ENCODE peak calls at places on chromosomes 11 and 22, in ten cellular contexts. B is fibroblast of mammary gland, Z is AG09309, X is SJCRH30, T is kidney epithelial cell, J is A549, Q is pancreas, P is right lobe of liver, S is upper lobe of right lung, A is HAP-1. R is an unnamed sample.

GRCh38 chr11:79060081-79060480 is 380.7 kb downstream of the TENM4 start:
- DNase-seq in B (no peak), Z (no peak), X (no peak), T (no peak), J (no peak), Q (no peak), P (no peak), S (no peak), A (no peak), R (no peak)

GRCh38 chr11:82906236-82906635 is 4.7 kb downstream of the DDIAS start:
- DNase-seq in B (peak), Z (peak), X (no peak), T (no peak), J (peak), Q (no peak), P (no peak), S (no peak), A (no peak), R (no peak)

GRCh38 chr11:13448876-13449275 is 14.1 kb downstream of the BTBD10 start:
- DNase-seq in B (peak), Z (no peak), X (no peak), T (no peak), J (no peak), Q (no peak), P (no peak), S (no peak), A (no peak), R (no peak)

GRCh38 chr11:47533690-47534135 is 19.2 kb downstream of the CELF1 start:
- DNase-seq in B (peak), Z (peak), X (no peak), T (no peak), J (no peak), Q (no peak), P (no peak), S (no peak), A (no peak), R (no peak)

GRCh38 chr11:11148104-11148509 is 204.9 kb downstream of the CSNK2A3 start:
- DNase-seq in B (peak), Z (peak), X (peak), T (peak), J (peak), Q (no peak), P (peak), S (peak), A (peak), R (no peak)

GRCh38 chr11:122681731-122682130 is 26.2 kb downstream of the UBASH3B start:
- DNase-seq in B (no peak), Z (no peak), X (peak), T (no peak), J (peak), Q (no peak), P (no peak), S (no peak), A (no peak), R (no peak)

GRCh38 chr11:134272381-134273316 is 3.5 kb upstream of the GLB1L3 start:
- DNase-seq in B (peak), Z (peak), X (peak), T (no peak), J (no peak), Q (no peak), P (peak), S (no peak), A (peak), R (no peak)

GRCh38 chr22:43843783-43844530 is 18.4 kb downstream of the SULT4A1 start:
- DNase-seq in B (no peak), Z (no peak), X (no peak), T (no peak), J (no peak), Q (no peak), P (peak), S (no peak), A (no peak), R (no peak)

GRCh38 chr11:78961938-78962701 is 387.5 kb upstream of the NARS2 start:
- DNase-seq in B (peak), Z (no peak), X (no peak), T (peak), J (no peak), Q (no peak), P (no peak), S (no peak), A (peak), R (no peak)

GRCh38 chr22:50199251-50199721 is 1.5 kb upstream of the SELENOO start:
- DNase-seq in B (no peak), Z (no peak), X (no peak), T (no peak), J (no peak), Q (peak), P (no peak), S (no peak), A (no peak), R (no peak)

GRCh38 chr11:124757320-124757719 is 4.8 kb downstream of the ESAM start:
- DNase-seq in B (no peak), Z (no peak), X (no peak), T (no peak), J (no peak), Q (no peak), P (no peak), S (no peak), A (no peak), R (no peak)

GRCh38 chr22:22816171-22816514 is 71.5 kb upstream of the IGLL5 start:
- DNase-seq in B (no peak), Z (no peak), X (no peak), T (no peak), J (no peak), Q (no peak), P (no peak), S (no peak), A (no peak), R (no peak)

GRCh38 chr11:118153976-118154375 is 1.4 kb upstream of the SCN4B start:
- DNase-seq in B (no peak), Z (no peak), X (no peak), T (no peak), J (no peak), Q (no peak), P (no peak), S (no peak), A (no peak), R (no peak)

GRCh38 chr11:118152552-118153471 is at the start of gene SCN4B:
- DNase-seq in B (peak), Z (no peak), X (peak), T (no peak), J (peak), Q (peak), P (peak), S (peak), A (peak), R (peak)

GRCh38 chr11:118153516-118153915 is 893 bp upstream of the SCN4B start:
- DNase-seq in B (no peak), Z (no peak), X (no peak), T (no peak), J (no peak), Q (no peak), P (no peak), S (no peak), A (no peak), R (no peak)

GRCh38 chr11:118151421-118151820 is 1.2 kb downstream of the SCN4B start:
- DNase-seq in B (no peak), Z (no peak), X (no peak), T (no peak), J (no peak), Q (no peak), P (no peak), S (no peak), A (no peak), R (no peak)

GRCh38 chr11:118152020-118152551 is 537 bp downstream of the SCN4B start:
- DNase-seq in B (no peak), Z (no peak), X (no peak), T (no peak), J (no peak), Q (no peak), P (no peak), S (no peak), A (peak), R (no peak)
- H3K4me3 ChIP-seq in B (no peak), Z (no peak), X (no peak), T (no peak), J (no peak), Q (peak), P (no peak), S (peak), A (peak), R (peak)

GRCh38 chr22:46537946-46538815 is 761 bp upstream of the CELSR1 start:
- DNase-seq in B (peak), Z (no peak), X (no peak), T (no peak), J (peak), Q (no peak), P (no peak), S (peak), A (peak), R (peak)

GRCh38 chr22:46537221-46537945 is at the start of gene CELSR1:
- DNase-seq in B (no peak), Z (no peak), X (no peak), T (no peak), J (peak), Q (no peak), P (no peak), S (peak), A (peak), R (peak)

GRCh38 chr22:46541536-46541935 is 4.1 kb upstream of the CELSR1 start:
- DNase-seq in B (no peak), Z (no peak), X (no peak), T (no peak), J (no peak), Q (no peak), P (no peak), S (no peak), A (no peak), R (no peak)

GRCh38 chr22:46538816-46539163 is 1.4 kb upstream of the CELSR1 start:
- DNase-seq in B (peak), Z (no peak), X (no peak), T (no peak), J (peak), Q (no peak), P (no peak), S (peak), A (no peak), R (no peak)

GRCh38 chr22:46539169-46539568 is 1.7 kb upstream of the CELSR1 start:
- DNase-seq in B (no peak), Z (no peak), X (no peak), T (no peak), J (no peak), Q (no peak), P (no peak), S (peak), A (no peak), R (no peak)
- H3K4me3 ChIP-seq in B (no peak), Z (no peak), X (no peak), T (peak), J (peak), Q (no peak), P (no peak), S (peak), A (no peak), R (no peak)

DNA sequence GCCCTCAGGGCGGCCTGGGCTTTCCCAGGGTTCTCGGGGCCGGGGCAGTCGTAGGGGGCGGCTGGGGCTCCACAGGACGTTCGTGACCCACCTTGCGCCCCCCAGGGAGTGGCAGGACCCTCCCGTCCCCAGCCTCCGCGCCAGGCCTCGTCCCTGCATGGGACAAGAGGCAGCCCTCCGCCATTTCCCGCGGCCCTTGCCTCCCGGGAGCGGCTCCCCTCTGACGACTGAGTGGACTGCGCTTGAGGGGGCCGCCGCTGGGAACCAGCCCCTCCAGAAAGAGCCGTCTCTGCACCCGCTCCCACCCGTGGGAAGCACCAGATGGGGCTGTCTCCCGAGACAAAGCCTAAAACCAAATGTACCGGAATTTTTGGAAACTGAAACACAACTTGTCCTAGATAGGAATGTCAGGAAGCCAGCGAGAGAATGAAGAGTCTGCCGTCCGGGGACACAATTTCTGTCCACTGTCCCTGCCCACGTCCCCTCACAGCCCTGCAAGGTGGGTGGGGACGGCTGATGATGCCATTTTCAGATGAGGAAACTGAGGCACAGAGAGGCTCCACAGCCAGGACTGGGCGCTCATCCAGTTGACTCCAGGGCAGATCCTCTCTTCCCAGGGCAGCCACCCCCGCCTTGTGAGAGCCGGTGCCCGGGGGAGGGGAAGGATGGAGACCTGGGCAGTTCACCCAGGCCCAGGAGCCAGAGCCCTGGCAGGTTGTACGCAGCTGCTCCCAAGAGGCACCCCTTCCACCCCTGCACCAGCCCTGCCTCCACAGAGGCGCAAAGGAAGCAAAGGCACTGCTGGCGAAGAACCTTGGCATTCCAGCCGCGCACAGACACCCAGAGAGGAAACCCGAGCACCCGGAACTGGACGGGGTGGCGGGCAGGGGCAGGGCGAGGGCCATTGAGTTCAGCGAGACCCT is 18.1 kb upstream of the PICK1 start:
- DNase-seq in B (no peak), Z (no peak), X (no peak), T (no peak), J (no peak), Q (peak), P (no peak), S (no peak), A (no peak), R (no peak)
- H3K4me3 ChIP-seq in B (no peak), Z (no peak), X (no peak), T (no peak), J (no peak), Q (no peak), P (no peak), S (no peak), A (no peak), R (no peak)

DNA sequence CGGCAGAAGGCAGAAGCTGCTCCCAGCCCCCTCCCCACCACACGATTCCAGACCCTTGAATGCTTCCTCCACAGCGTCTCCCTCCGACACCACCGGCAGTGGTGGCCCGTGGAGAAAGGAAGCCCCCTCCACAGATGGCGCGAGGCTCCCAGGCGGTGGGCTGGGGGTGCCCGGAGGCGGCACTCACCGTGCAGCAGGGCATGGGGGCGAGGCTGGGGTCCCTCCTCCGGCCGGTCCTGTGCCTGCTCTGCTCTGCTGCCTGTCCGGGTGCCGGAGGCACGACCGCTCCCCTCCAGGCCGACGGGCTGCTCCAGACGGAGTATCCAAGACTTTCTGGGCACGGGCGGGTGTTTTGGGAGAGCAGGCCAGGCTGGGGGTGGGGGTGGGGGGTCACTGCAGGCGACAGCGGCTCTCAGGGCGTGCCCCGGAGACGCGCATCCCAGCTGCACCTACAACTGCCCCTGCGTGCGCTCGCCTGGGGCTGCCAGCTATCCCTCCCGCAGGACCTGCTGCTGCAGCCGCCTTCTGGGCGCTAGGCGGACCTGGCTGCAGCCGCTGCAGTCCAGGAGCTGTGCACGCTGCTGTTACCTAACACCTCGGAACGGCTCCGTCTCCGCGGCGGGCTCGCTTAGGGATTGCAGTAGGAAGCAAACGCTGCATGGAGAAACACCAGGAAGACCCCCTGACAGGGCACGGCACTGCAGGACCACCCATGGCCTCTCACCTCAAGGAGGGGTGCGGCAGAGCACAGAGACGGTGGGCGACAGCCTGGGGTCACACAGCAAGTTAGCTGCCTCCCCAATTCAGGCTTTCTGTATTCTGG is 15.2 kb downstream of the MRGPRG start:
- DNase-seq in B (no peak), Z (no peak), X (no peak), T (no peak), J (peak), Q (peak), P (no peak), S (peak), A (no peak), R (peak)
- H3K4me3 ChIP-seq in B (no peak), Z (no peak), X (no peak), T (no peak), J (no peak), Q (no peak), P (no peak), S (no peak), A (no peak), R (no peak)

GRCh38 chr11:109972939-109973338 is 120.3 kb upstream of the ZC3H12C start:
- DNase-seq in B (no peak), Z (no peak), X (no peak), T (no peak), J (no peak), Q (no peak), P (no peak), S (no peak), A (no peak), R (no peak)

GRCh38 chr11:109970516-109971183 is 122.5 kb upstream of the ZC3H12C start:
- DNase-seq in B (no peak), Z (no peak), X (no peak), T (no peak), J (no peak), Q (no peak), P (no peak), S (no peak), A (no peak), R (no peak)

GRCh38 chr11:109972181-109972715 is 120.9 kb upstream of the ZC3H12C start:
- DNase-seq in B (no peak), Z (no peak), X (no peak), T (no peak), J (no peak), Q (no peak), P (no peak), S (no peak), A (no peak), R (no peak)

GRCh38 chr11:109968781-109969180 is 124.4 kb upstream of the ZC3H12C start:
- DNase-seq in B (no peak), Z (no peak), X (no peak), T (no peak), J (no peak), Q (no peak), P (no peak), S (no peak), A (no peak), R (no peak)

DNA sequence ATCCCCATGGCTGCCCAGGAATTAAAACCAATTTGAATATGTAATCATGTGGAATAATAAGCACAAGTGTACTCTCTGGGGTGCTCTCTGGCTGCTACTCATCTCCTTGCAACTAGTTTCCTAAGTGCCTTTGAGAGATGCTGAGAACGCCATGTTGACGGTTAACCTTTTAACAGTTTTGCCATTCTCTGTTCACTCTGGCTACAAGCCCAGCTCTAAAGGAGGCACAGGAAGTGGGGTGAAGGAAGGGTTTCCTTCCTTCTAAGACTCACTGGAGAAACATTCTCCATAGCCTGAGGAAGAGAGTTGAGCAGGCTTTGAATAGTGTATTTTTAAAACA is 122.0 kb upstream of the ZC3H12C start:
- DNase-seq in B (peak), Z (peak), X (no peak), T (no peak), J (no peak), Q (no peak), P (no peak), S (no peak), A (no peak), R (no peak)
- H3K4me3 ChIP-seq in B (no peak), Z (no peak), X (no peak), T (no peak), J (no peak), Q (no peak), P (no peak), S (no peak), A (no peak), R (no peak)

GRCh38 chr22:41449321-41449720 is 2.7 kb upstream of the TOB2 start:
- DNase-seq in B (peak), Z (no peak), X (no peak), T (no peak), J (no peak), Q (no peak), P (no peak), S (no peak), A (no peak), R (no peak)
- H3K4me3 ChIP-seq in B (no peak), Z (no peak), X (no peak), T (no peak), J (no peak), Q (no peak), P (no peak), S (no peak), A (no peak), R (no peak)

DNA sequence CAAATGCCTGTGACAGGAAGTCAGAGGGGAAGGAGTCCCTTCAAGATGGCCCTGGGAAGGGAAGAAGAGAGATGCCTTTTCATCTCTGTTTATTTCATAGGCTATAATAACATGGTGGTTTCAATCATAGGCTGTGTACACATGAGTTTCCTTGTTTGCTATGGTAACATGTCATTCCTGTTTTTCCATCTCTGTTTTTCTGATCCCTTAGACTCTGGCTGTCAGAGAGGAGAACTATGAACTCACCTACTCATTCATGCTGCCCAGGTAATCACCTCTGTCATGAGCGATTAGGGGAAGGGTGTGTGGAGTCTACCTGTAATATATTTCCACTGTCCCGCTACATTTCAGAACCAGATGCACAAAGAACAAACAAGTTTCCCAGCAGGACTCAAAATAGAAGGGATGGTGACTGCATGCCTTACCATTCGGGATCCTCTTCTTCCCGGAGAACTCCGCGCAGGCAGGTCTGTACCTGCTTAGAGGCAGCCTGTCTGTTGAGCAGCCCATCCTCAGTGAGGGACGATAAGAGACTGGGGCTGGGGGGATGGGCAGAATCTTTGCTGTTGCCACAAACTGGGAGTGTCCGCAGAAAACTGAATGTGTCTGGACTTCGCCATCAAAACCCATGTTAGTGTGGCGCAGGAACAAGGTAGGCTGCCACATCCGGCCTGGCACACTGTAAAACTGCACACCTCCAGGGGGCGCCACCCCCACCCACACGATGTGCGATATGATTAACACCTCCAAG is 7.1 kb upstream of the PEX26 start:
- DNase-seq in B (no peak), Z (no peak), X (no peak), T (no peak), J (no peak), Q (no peak), P (no peak), S (peak), A (peak), R (no peak)
- H3K4me3 ChIP-seq in B (no peak), Z (no peak), X (no peak), T (no peak), J (no peak), Q (no peak), P (no peak), S (no peak), A (no peak), R (no peak)

GRCh38 chr11:6402561-6402981 is 12.3 kb downstream of the SMPD1 start:
- DNase-seq in B (no peak), Z (no peak), X (no peak), T (no peak), J (no peak), Q (no peak), P (no peak), S (no peak), A (no peak), R (no peak)

GRCh38 chr11:6404341-6405038 is 14.2 kb downstream of the SMPD1 start:
- DNase-seq in B (peak), Z (no peak), X (no peak), T (no peak), J (no peak), Q (no peak), P (no peak), S (no peak), A (no peak), R (no peak)

GRCh38 chr11:6405039-6405667 is 13.7 kb downstream of the APBB1 start:
- DNase-seq in B (no peak), Z (no peak), X (no peak), T (no peak), J (no peak), Q (peak), P (no peak), S (no peak), A (no peak), R (no peak)

GRCh38 chr11:6402061-6402470 is 11.8 kb downstream of the SMPD1 start:
- DNase-seq in B (no peak), Z (no peak), X (no peak), T (no peak), J (no peak), Q (no peak), P (no peak), S (no peak), A (no peak), R (no peak)

GRCh38 chr11:6403539-6403938 is 13.3 kb downstream of the SMPD1 start:
- DNase-seq in B (no peak), Z (no peak), X (no peak), T (no peak), J (no peak), Q (no peak), P (no peak), S (no peak), A (no peak), R (no peak)
- H3K4me3 ChIP-seq in B (no peak), Z (no peak), X (no peak), T (no peak), J (no peak), Q (no peak), P (no peak), S (no peak), A (no peak), R (no peak)